ENCODE peak calls at places on chromosomes 12 and 14, in eight cellular contexts. P is HCT116; R is psoas muscle; Y is OCI-LY7; B is esophagus muscularis mucosa; O is Peyer's patch; I is CD8-positive, alpha-beta T cell; Q is naive thymus-derived CD4-positive, alpha-beta T cell. T is an unnamed sample.

GRCh38 chr14:100671906-100672305 is 54.8 kb upstream of the DLK1 start:
- DNase-seq in P (no peak), R (no peak), Y (no peak), B (no peak), O (no peak), I (no peak), Q (no peak), T (no peak)

GRCh38 chr14:90785474-90785873 is 30.8 kb downstream of the TTC7B start:
- DNase-seq in P (peak; percentile 12), R (peak; percentile 63), Y (no peak), B (no peak), O (peak; percentile 60), I (no peak), Q (no peak), T (no peak)

GRCh38 chr12:62862259-62862881 is 72.6 kb downstream of the PPM1H start:
- DNase-seq in P (no peak), R (no peak), Y (no peak), B (no peak), O (no peak), I (no peak), Q (no peak), T (no peak)

GRCh38 chr12:19074700-19075099 is 54.8 kb upstream of the PLEKHA5 start:
- DNase-seq in P (no peak), R (no peak), Y (no peak), B (no peak), O (no peak), I (no peak), Q (no peak), T (no peak)

GRCh38 chr14:41810362-41810761 is 203.7 kb downstream of the LRFN5 start:
- DNase-seq in P (no peak), R (no peak), Y (no peak), B (no peak), O (no peak), I (no peak), Q (no peak), T (no peak)

GRCh38 chr12:95683418-95683817 is 107.1 kb downstream of the NTN4 start:
- DNase-seq in P (no peak), R (no peak), Y (no peak), B (no peak), O (no peak), I (no peak), Q (no peak), T (no peak)

GRCh38 chr12:72094490-72094889 is 155.8 kb downstream of the TPH2 start:
- DNase-seq in P (no peak), R (no peak), Y (no peak), B (no peak), O (no peak), I (no peak), Q (no peak), T (no peak)

GRCh38 chr14:101122114-101122854 is 218.8 kb upstream of the RTL1 start:
- DNase-seq in P (no peak), R (peak; percentile 5), Y (no peak), B (no peak), O (peak; percentile 27), I (no peak), Q (no peak), T (no peak)

GRCh38 chr12:11397366-11397765 is 2.0 kb upstream of the PRB2 start:
- DNase-seq in P (no peak), R (no peak), Y (no peak), B (no peak), O (no peak), I (no peak), Q (no peak), T (no peak)

GRCh38 chr12:31557707-31558106 is 33.2 kb downstream of the DENND5B start:
- DNase-seq in P (no peak), R (no peak), Y (no peak), B (no peak), O (no peak), I (no peak), Q (no peak), T (no peak)

GRCh38 chr12:89156862-89157262 is 195.4 kb downstream of the DUSP6 start:
- DNase-seq in P (no peak), R (no peak), Y (no peak), B (no peak), O (no peak), I (no peak), Q (no peak), T (no peak)

DNA sequence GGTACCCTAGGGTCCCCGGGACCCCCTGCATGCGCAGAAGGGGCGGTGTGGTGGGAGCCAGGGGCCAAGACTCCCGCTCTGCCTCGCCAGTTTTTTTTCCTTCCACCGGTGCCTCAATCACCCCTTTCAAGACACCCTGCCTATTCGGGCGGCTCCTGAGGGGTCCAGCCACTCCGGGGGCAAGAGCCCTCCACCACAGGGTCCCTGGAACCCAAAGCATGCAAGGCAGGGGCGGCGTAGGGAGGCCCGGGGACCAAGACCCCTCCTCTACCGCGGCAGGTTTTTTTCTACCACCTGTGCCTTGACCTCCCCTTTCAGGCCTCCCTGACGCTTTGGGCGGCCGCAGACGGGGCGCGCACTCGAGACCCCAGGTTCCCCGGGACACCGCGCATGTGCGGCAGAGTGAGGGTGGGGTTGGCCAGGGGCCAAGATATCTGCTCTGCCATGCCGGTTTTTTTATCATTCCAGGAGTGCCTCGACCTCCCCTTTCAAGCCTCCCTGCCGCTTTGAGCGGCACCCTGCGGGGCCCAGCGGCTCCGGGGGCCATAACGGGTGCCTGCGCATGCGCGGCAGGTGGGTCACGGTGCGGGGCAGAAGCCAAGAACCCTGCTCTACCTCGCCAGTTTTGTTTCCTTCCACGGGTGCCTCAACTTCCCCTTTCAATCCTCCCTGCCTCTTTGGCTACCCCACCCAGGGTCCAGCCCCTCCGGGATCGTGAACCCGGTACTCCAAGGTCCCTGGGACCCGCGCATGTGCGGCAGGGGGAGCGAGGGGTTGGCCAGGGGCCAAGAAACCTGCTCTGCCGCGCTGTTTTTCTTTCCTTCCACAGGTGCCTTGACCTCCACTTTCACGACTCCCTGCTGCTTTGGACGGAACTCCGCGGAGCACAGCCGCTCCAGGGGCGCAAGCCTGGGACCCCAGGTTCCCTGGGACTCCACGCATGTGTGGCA is 328.1 kb downstream of the ALG10 start:
- DNase-seq in P (no peak), R (no peak), Y (no peak), B (no peak), O (no peak), I (no peak), Q (no peak), T (no peak)
- H3K9me3 ChIP-seq in P (no peaks in the 10 kb centered on the region), R (no peaks in the 10 kb centered on the region), Y (no peaks in the 10 kb centered on the region), B (no peaks in the 10 kb centered on the region), O (no peaks in the 10 kb centered on the region), I (no peaks in the 10 kb centered on the region), Q (no peaks in the 10 kb centered on the region), T (no peaks in the 10 kb centered on the region)

GRCh38 chr14:28240909-28241308 is 525.7 kb upstream of the FOXG1 start:
- DNase-seq in P (no peak), R (no peak), Y (no peak), B (no peak), O (no peak), I (no peak), Q (no peak), T (no peak)
- H3K9me3 ChIP-seq in P (peaks cover 10% of the 10 kb centered on the region), R (no peaks in the 10 kb centered on the region), Y (peaks cover 3% of the 10 kb centered on the region), B (no peaks in the 10 kb centered on the region), O (no peaks in the 10 kb centered on the region), I (no peaks in the 10 kb centered on the region), Q (no peaks in the 10 kb centered on the region), T (peaks cover 6% of the 10 kb centered on the region)

GRCh38 chr14:92584221-92584620 is 70.6 kb downstream of the RIN3 start:
- DNase-seq in P (no peak), R (no peak), Y (no peak), B (no peak), O (no peak), I (no peak), Q (no peak), T (no peak)

GRCh38 chr14:92584856-92585255 is 71.3 kb downstream of the RIN3 start:
- DNase-seq in P (no peak), R (no peak), Y (no peak), B (no peak), O (no peak), I (no peak), Q (no peak), T (no peak)

GRCh38 chr14:92581206-92581605 is 67.6 kb downstream of the RIN3 start:
- DNase-seq in P (no peak), R (no peak), Y (no peak), B (no peak), O (no peak), I (no peak), Q (no peak), T (no peak)

GRCh38 chr14:92581966-92582566 is 68.5 kb downstream of the RIN3 start:
- DNase-seq in P (no peak), R (no peak), Y (no peak), B (no peak), O (no peak), I (no peak), Q (no peak), T (no peak)

DNA sequence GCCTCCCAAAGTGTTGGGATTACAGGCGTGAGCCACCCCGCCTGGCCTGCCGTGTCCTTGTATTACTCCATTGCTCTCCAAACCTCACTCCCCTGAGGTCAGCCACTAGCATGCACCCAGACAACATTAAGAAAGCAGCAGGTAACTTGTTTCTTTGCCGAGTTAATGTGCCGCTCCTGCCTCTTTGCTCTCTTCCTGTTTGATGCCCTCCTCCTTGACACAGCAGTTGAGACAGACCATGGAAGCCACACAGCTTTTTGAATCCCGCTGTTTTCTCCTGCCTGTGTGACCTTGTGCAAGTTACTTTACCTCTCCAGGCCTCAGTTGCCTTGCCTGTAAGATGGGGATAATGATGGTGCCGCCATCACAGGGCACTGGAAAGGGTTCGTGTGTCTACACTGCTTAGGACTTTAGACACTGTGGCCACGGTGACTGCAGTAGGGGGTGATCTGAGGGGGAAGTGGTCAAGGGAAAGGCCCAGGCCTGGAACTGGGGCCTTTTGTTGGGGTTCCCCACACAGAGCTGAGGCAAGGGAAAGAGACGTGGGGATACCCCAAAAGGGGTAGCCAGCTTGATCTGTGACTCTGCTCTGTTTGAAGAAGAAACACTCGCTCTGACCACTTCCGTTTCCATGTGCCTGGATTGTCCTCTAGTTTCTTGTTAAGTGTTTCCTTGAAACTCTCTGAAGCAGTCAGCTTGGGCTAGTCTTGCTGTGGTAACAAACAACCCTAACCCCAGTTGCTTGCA is 69.3 kb downstream of the RIN3 start:
- DNase-seq in P (no peak), R (no peak), Y (no peak), B (no peak), O (peak; percentile 64), I (no peak), Q (no peak), T (no peak)
- H3K9me3 ChIP-seq in P (no peaks in the 10 kb centered on the region), R (no peaks in the 10 kb centered on the region), Y (no peaks in the 10 kb centered on the region), B (no peaks in the 10 kb centered on the region), O (no peaks in the 10 kb centered on the region), I (no peaks in the 10 kb centered on the region), Q (no peaks in the 10 kb centered on the region), T (no peaks in the 10 kb centered on the region)

DNA sequence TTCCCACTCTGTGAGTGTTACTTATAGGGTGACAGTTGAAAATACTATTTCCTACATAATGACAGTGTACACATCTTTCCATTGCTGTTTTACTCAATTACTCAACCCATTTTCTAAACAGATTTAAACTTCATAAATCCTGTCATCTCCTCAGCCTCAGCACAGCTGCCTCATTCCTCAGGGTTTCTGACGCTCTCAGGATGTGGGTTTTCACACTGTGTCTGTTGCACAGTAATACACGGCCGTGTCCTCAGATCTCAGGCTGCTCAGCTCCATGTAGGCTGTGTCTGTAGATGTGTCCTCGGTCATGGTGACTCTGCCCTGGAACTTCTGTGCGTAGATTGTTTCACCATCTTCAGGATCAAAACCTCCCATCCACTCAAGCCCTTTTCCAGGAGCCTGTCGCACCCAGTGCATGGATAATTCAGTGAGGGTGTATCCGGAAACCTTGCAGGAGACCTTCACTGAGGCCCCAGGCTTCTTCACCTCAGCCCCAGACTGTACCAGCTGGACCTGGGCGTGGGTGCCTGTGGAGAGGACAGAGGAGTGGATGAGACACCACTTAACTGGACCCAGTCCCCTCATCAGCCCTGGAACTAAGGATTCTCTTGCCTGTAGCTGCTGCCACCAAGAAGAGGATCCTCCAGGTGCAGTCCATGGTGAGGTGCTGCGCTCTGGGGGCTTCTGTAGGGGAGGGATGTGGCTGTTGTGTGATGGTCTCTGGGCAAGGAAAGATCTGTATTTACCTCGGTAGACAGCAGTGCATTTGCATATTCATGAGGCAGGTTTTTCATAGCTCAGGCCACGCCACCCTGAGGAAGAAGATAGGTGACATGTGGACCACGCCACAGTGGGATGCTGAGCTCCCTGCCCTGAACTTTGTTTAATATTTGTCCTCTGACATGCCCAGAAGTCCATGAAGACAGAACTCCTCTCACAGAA is 750.2 kb downstream of the TMEM121 start:
- DNase-seq in P (no peak), R (no peak), Y (no peak), B (no peak), O (no peak), I (no peak), Q (peak; percentile 68), T (no peak)
- H3K9me3 ChIP-seq in P (no peaks in the 10 kb centered on the region), R (no peaks in the 10 kb centered on the region), Y (no peaks in the 10 kb centered on the region), B (no peaks in the 10 kb centered on the region), O (no peaks in the 10 kb centered on the region), I (no peaks in the 10 kb centered on the region), Q (no peaks in the 10 kb centered on the region), T (no peaks in the 10 kb centered on the region)